ENCODE peak calls at places on chromosomes 16 and 17, in eight cellular contexts. B is MM.1S, N is GM12878, Z is colonic mucosa, P is spleen, T is neural progenitor cell, S is PC-3, C is A549. W is an unnamed sample. For H3K4me1, the result is how much of the 10 kb centered on the place peaks cover.

GRCh38 chr16:73711441-73712080 is 585.1 kb upstream of the PSMD7 start:
- DNase-seq in B (no peak), N (no peak), Z (no peak), P (no peak), T (no peak), S (no peak), C (no peak), W (no peak)

GRCh38 chr17:4310349-4311060 is 46.7 kb upstream of the ANKFY1 start:
- DNase-seq in B (no peak), N (no peak), Z (no peak), P (no peak), T (no peak), S (no peak), C (no peak), W (no peak)

GRCh38 chr16:159136-159849 is 6.5 kb upstream of the HBM start:
- DNase-seq in B (no peak), N (no peak), Z (no peak), P (peak), T (no peak), S (no peak), C (no peak), W (no peak)

GRCh38 chr16:85010931-85011845 is at the start of gene ZDHHC7:
- DNase-seq in B (peak), N (peak), Z (peak), P (peak), T (peak), S (peak), C (peak), W (peak)

GRCh38 chr17:16407911-16408588 is 7.3 kb upstream of the TRPV2 start:
- DNase-seq in B (peak), N (peak), Z (peak), P (peak), T (peak), S (peak), C (no peak), W (no peak)

GRCh38 chr16:84864266-84864955 is 44.6 kb downstream of the CRISPLD2 start:
- DNase-seq in B (no peak), N (no peak), Z (no peak), P (no peak), T (no peak), S (no peak), C (no peak), W (no peak)

GRCh38 chr17:32222621-32223020 is 43.0 kb upstream of the RHBDL3 start:
- DNase-seq in B (no peak), N (no peak), Z (no peak), P (no peak), T (no peak), S (peak), C (peak), W (no peak)

GRCh38 chr16:76059186-76059585 is 218.0 kb upstream of the CNTNAP4 start:
- DNase-seq in B (no peak), N (no peak), Z (no peak), P (no peak), T (no peak), S (peak), C (no peak), W (no peak)

GRCh38 chr17:49106366-49107210 is 26.0 kb upstream of the B4GALNT2 start:
- DNase-seq in B (no peak), N (no peak), Z (no peak), P (no peak), T (no peak), S (peak), C (peak), W (no peak)

GRCh38 chr16:49567940-49568339 is 194.3 kb downstream of the C16orf78 start:
- DNase-seq in B (no peak), N (no peak), Z (no peak), P (no peak), T (no peak), S (no peak), C (no peak), W (no peak)

GRCh38 chr17:55089955-55090573 is 121.5 kb downstream of the STXBP4 start:
- DNase-seq in B (no peak), N (peak), Z (no peak), P (no peak), T (peak), S (peak), C (peak), W (no peak)

GRCh38 chr17:46061435-46061834 is 62.4 kb downstream of the STH start:
- DNase-seq in B (no peak), N (no peak), Z (no peak), P (no peak), T (no peak), S (peak), C (peak), W (no peak)

GRCh38 chr17:81417049-81417878 is 22.0 kb downstream of the BAHCC1 start:
- DNase-seq in B (no peak), N (no peak), Z (peak), P (no peak), T (no peak), S (peak), C (no peak), W (no peak)

GRCh38 chr16:49213594-49213993 is 68.0 kb downstream of the CBLN1 start:
- DNase-seq in B (no peak), N (no peak), Z (no peak), P (no peak), T (peak), S (no peak), C (no peak), W (no peak)

GRCh38 chr17:35171834-35172233 is 22.4 kb downstream of the SLC35G3 start:
- DNase-seq in B (no peak), N (no peak), Z (no peak), P (no peak), T (no peak), S (peak), C (no peak), W (no peak)

DNA sequence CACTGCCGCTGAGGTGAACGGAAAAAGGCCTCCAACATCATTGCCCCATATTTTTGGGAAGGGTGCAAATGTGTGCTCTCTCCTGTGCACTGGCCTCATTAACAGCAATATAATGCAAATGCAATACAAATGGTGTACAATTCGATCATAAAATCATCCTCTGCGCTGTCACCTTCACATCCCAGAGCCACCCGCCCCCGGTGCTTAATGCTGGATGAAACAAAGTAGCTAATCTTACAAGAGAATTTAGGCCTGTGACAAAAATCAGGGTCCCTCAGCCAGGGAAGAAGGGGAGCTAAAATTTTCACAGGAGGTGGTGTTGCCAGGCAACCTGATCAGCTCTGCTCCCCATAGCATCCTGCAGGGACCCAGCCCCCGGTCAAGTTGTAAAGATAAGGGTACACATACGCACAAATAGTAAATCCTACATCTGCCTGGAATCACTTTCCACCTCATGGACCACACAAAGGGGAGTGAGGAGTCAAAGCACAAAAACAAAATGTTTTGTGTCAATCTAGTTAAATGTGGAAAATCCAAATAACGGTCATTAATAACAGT is 3.0 kb downstream of the TBC1D16 start:
- DNase-seq in B (no peak), N (no peak), Z (no peak), P (no peak), T (no peak), S (no peak), C (no peak), W (no peak)
- H3K4me1 ChIP-seq in B (under half), N (under half), Z (under half), P (under half), T (under half), S (under half), C (under half), W (under half)

GRCh38 chr17:2853111-2853721 is 57.0 kb downstream of the RAP1GAP2 start:
- DNase-seq in B (no peak), N (no peak), Z (peak), P (peak), T (peak), S (peak), C (peak), W (peak)

GRCh38 chr17:2850991-2851390 is 54.8 kb downstream of the RAP1GAP2 start:
- DNase-seq in B (no peak), N (no peak), Z (no peak), P (no peak), T (no peak), S (no peak), C (no peak), W (no peak)

GRCh38 chr17:2851615-2852014 is 55.4 kb downstream of the RAP1GAP2 start:
- DNase-seq in B (no peak), N (no peak), Z (no peak), P (no peak), T (no peak), S (no peak), C (no peak), W (no peak)

GRCh38 chr17:2852729-2853110 is 56.5 kb downstream of the RAP1GAP2 start:
- DNase-seq in B (no peak), N (no peak), Z (no peak), P (peak), T (peak), S (no peak), C (no peak), W (peak)

DNA sequence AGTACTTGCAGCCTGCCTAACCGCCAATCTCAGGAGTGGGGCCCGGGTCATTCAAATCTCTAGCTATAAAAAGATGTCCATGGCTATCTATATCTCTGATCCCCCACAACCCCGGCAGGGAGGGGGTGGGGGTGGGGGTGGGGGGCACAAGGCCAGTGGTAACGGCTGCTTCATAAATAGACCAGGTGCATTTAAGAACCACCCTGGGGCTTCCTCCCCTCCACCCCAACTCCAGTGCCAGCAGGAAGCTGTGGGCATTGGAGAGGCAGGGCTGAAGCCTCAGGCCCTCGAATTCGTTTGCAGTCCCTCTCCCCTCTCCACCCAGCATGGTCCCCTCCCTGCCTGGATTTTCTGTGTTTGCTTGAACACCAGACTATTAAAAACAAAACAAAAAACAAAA is 56.0 kb downstream of the RAP1GAP2 start:
- DNase-seq in B (no peak), N (no peak), Z (no peak), P (no peak), T (no peak), S (no peak), C (no peak), W (no peak)
- H3K4me3 ChIP-seq in B (no peak), N (no peak), Z (no peak), P (no peak), T (no peak), S (no peak), C (no peak), W (peak)

GRCh38 chr17:8900626-8901585 is 33.4 kb upstream of the PIK3R6 start:
- DNase-seq in B (no peak), N (peak), Z (no peak), P (no peak), T (no peak), S (no peak), C (no peak), W (no peak)
- H3K4me1 ChIP-seq in B (under half), N (half or more), Z (under half), P (under half), T (under half), S (under half), C (under half), W (under half)

DNA sequence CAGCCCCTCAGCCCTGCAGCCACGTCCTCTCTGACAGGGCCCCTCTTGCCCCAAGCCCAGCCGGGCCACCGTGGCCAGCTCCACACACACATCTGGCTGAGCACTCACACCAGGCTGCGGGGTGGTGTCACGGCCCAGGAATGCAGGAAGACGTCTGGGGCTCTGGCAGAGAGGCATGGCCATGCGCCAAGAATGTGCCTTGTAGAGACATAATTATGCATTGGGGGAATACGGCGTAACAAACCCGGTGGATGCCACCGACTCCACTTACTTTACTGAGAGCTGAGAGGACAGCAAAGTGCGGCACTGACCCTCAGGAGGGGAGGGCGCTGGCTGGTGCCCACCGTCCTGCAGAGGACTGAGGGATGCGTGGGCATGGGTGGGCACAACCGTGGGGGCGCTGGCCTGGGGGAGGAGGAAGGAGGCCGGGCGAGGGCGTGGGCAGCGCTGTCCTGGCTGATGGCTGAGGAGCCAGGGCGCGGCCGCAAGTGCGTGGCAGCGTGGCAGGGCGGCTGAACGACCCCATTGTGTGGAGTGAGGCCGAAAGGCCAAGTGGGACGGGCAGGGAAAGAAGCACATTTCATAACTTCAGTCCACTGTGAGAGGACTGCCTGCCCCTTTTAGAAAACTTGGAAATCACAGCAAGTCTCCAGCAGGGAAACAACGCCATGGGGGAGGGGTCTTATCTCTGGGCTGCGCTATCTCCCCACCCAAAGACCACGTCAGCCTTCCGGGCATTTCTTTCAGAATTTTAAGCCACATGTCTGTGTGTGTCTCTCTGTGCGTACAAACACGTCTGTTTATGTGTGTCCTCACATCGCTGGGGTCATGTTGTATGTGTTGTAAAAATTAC is 30.6 kb downstream of the METRNL start:
- DNase-seq in B (no peak), N (no peak), Z (peak), P (no peak), T (no peak), S (peak), C (peak), W (peak)
- H3K4me3 ChIP-seq in B (no peak), N (no peak), Z (peak), P (peak), T (no peak), S (peak), C (peak), W (no peak)

DNA sequence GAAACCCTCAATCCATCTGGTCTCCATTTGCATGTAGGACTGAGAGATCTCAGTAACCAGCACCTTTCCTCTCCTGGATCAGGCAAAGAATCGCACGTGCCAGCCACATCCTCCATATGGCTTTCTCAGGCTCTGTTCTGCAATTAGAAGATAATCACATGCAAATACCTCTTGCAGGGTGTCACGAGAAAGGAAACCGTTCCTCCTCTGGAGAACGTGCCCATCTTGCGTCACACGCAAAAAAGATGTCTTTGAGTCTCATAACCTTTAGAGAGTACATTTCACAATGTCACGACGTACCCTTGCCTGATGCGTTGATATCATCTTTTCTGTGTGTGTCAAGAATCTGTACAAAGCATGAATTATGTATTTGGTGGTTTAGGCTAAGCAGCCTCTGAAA is 36.2 kb upstream of the DNAH17 start:
- DNase-seq in B (no peak), N (no peak), Z (no peak), P (peak), T (no peak), S (no peak), C (no peak), W (no peak)
- H3K4me1 ChIP-seq in B (under half), N (under half), Z (under half), P (under half), T (under half), S (under half), C (under half), W (under half)